ENCODE peak calls at places on chromosomes 13 and 19, in eight cellular contexts. G is colonic mucosa, S is breast epithelium, O is fibroblast of mammary gland, F is AG10803, L is AG08396, I is AG09319, P is AML-193. W is an unnamed sample.

GRCh38 chr19:1647664-1648155 is 4.7 kb downstream of the TCF3 start:
- DNase-seq in F (no peak), P (no peak), S (no peak), L (no peak), I (no peak), O (no peak), G (no peak), W (no peak)

GRCh38 chr13:31887311-31887710 is 144.3 kb upstream of the FRY start:
- DNase-seq in P (no peak), O (peak), I (peak), G (no peak), F (peak), L (no peak), S (no peak), W (no peak)

GRCh38 chr19:9968820-9969687 is 32.7 kb upstream of the OLFM2 start:
- DNase-seq in F (no peak), S (no peak), O (no peak), I (no peak), G (no peak), L (no peak), P (no peak), W (no peak)

GRCh38 chr13:80884031-80884785 is 543.3 kb upstream of the SPRY2 start:
- DNase-seq in L (no peak), G (no peak), S (no peak), F (no peak), I (no peak), O (no peak), P (no peak), W (no peak)

GRCh38 chr13:41496420-41497234 is 39.3 kb downstream of the RGCC start:
- DNase-seq in G (no peak), S (no peak), O (peak), L (peak), F (peak), P (no peak), I (peak), W (no peak)

GRCh38 chr13:32838985-32839384 is 177.2 kb upstream of the KL start:
- DNase-seq in I (no peak), F (no peak), O (no peak), P (no peak), S (no peak), G (no peak), L (peak), W (no peak)

GRCh38 chr19:17790059-17790780 is 4.7 kb upstream of the B3GNT3 start:
- DNase-seq in F (no peak), L (no peak), S (no peak), G (peak), I (no peak), P (no peak), O (no peak), W (no peak)

GRCh38 chr13:100063333-100063732 is 25.6 kb upstream of the PCCA start:
- DNase-seq in I (no peak), G (no peak), O (peak), L (no peak), F (peak), S (no peak), P (no peak), W (no peak)

GRCh38 chr19:30073152-30074000 is 131.3 kb downstream of the URI1 start:
- DNase-seq in L (no peak), I (no peak), S (peak), P (no peak), F (no peak), G (no peak), O (no peak), W (no peak)

GRCh38 chr19:6373096-6373812 is 660 bp downstream of the ALKBH7 start:
- DNase-seq in L (peak), P (peak), O (peak), G (peak), I (peak), F (peak), S (peak), W (peak)

GRCh38 chr13:64371461-64371860 is 2858.7 kb downstream of the PCDH9 start:
- DNase-seq in O (no peak), S (no peak), L (no peak), F (no peak), G (no peak), I (no peak), P (no peak), W (no peak)

GRCh38 chr19:51166846-51167490 is 24.9 kb downstream of the SIGLEC7 start:
- DNase-seq in L (no peak), F (no peak), G (peak), P (peak), O (no peak), S (no peak), I (no peak), W (no peak)

GRCh38 chr13:99941086-99941485 is 30.5 kb downstream of the ZIC5 start:
- DNase-seq in F (no peak), S (no peak), L (no peak), P (no peak), G (peak), O (no peak), I (no peak), W (no peak)

GRCh38 chr13:23992722-23993438 is 95.6 kb upstream of the C1QTNF9B start:
- DNase-seq in O (no peak), G (no peak), S (no peak), L (no peak), P (no peak), F (no peak), I (no peak), W (no peak)

GRCh38 chr19:39824143-39825092 is 9.5 kb downstream of the DYRK1B start:
- DNase-seq in G (peak), O (peak), L (peak), I (peak), S (peak), P (peak), F (peak), W (peak)

GRCh38 chr19:34096020-34096915 is 76.0 kb upstream of the LSM14A start:
- DNase-seq in S (no peak), F (peak), I (no peak), L (peak), P (peak), G (no peak), O (peak), W (no peak)

GRCh38 chr19:7701049-7701653 is 780 bp downstream of the FCER2 start:
- DNase-seq in L (no peak), F (no peak), P (no peak), G (no peak), S (no peak), I (no peak), O (no peak), W (no peak)

GRCh38 chr13:113668491-113668971 is 1.5 kb downstream of the GRK1 start:
- DNase-seq in O (no peak), S (peak), L (no peak), F (no peak), P (no peak), G (no peak), I (no peak), W (no peak)

GRCh38 chr19:4806384-4806783 is 14.8 kb downstream of the FEM1A start:
- DNase-seq in F (no peak), G (no peak), L (no peak), P (no peak), I (no peak), S (no peak), O (no peak), W (no peak)

GRCh38 chr19:10379880-10380310 is 477 bp downstream of the TYK2 start:
- DNase-seq in G (no peak), F (no peak), S (no peak), L (no peak), P (no peak), O (no peak), I (no peak), W (no peak)

GRCh38 chr13:82412749-82413148 is 1469.5 kb downstream of the SLITRK1 start:
- DNase-seq in S (no peak), O (no peak), G (no peak), F (no peak), L (no peak), P (no peak), I (no peak), W (no peak)

GRCh38 chr19:10230155-10230903 is 802 bp downstream of the S1PR2 start:
- DNase-seq in G (peak), S (no peak), O (no peak), L (peak), F (peak), I (no peak), P (no peak), W (peak)

GRCh38 chr13:33869005-33869404 is 51.1 kb downstream of the RFC3 start:
- DNase-seq in P (no peak), S (no peak), G (no peak), F (no peak), I (no peak), O (no peak), L (no peak), W (no peak)

GRCh38 chr13:53545340-53545941 is 516.8 kb downstream of the OLFM4 start:
- DNase-seq in L (no peak), S (no peak), F (no peak), O (no peak), I (no peak), G (no peak), P (no peak), W (no peak)

GRCh38 chr13:48790996-48791395 is 137.3 kb downstream of the CYSLTR2 start:
- DNase-seq in G (no peak), P (no peak), L (no peak), I (no peak), S (no peak), F (no peak), O (no peak), W (no peak)

GRCh38 chr13:96960379-96960778 is 33.9 kb downstream of the OXGR1 start:
- DNase-seq in G (no peak), S (no peak), L (no peak), F (no peak), O (no peak), I (no peak), P (no peak), W (no peak)

GRCh38 chr19:48844472-48844871 is 8.2 kb upstream of the HSD17B14 start:
- DNase-seq in O (peak), S (no peak), G (no peak), F (peak), I (no peak), L (peak), P (no peak), W (no peak)

GRCh38 chr13:74287672-74288169 is 153.5 kb upstream of the KLF12 start:
- DNase-seq in O (peak), I (peak), P (peak), G (peak), F (peak), L (peak), S (no peak), W (peak)

GRCh38 chr13:31350560-31350959 is 150.8 kb downstream of the B3GLCT start:
- DNase-seq in I (no peak), P (no peak), L (no peak), O (no peak), S (no peak), G (no peak), F (peak), W (no peak)

GRCh38 chr19:17841810-17842662 is 5.7 kb downstream of the JAK3 start:
- DNase-seq in L (peak), S (no peak), I (peak), O (peak), F (peak), G (peak), P (no peak), W (peak)

GRCh38 chr19:14265285-14266036 is 59.5 kb upstream of the ADGRL1 start:
- DNase-seq in I (no peak), L (no peak), O (no peak), S (no peak), G (no peak), P (no peak), F (no peak), W (no peak)

GRCh38 chr19:3651684-3652083 is 25.1 kb upstream of the CACTIN start:
- DNase-seq in I (no peak), P (no peak), S (no peak), F (no peak), G (no peak), O (no peak), L (no peak), W (no peak)

GRCh38 chr13:78960881-78961280 is 301.9 kb upstream of the OBI1 start:
- DNase-seq in F (no peak), I (no peak), L (no peak), O (no peak), S (no peak), P (no peak), G (no peak), W (no peak)

W was measured in stimulated activated CD8-positive, alpha-beta memory T cell treated with anti-CD3 and anti-CD28 coated beads, Interleukin-15, amount 100 ng/mL, for 1 hour.